ENCODE peak calls at places on chromosomes 16 and 17, in ten cellular contexts. U is CD8-positive, alpha-beta T cell; D is PC-3; A is tibial artery; M is colonic mucosa; R is mesendoderm; F is naive thymus-derived CD4-positive, alpha-beta T cell; S is neuronal stem cell; B is prostate gland; T is GM23248. X is an unnamed sample.

GRCh38 chr17:20174588-20175265 is 165.6 kb downstream of the SPECC1 start:
- DNase-seq in U (no peak), F (no peak), T (peak), S (no peak), B (no peak), M (no peak), A (no peak), D (peak), R (no peak), X (no peak)

GRCh38 chr16:28210264-28210663 is 1.5 kb downstream of the XPO6 start:
- DNase-seq in B (no peak), U (no peak), M (no peak), T (no peak), S (no peak), F (no peak), R (no peak), A (no peak), D (no peak), X (no peak)

GRCh38 chr16:85180047-85180878 is 68.0 kb upstream of the CIBAR2 start:
- DNase-seq in R (no peak), M (no peak), U (peak), B (no peak), S (no peak), A (no peak), D (no peak), T (no peak), F (no peak), X (no peak)

GRCh38 chr17:20095366-20096080 is 86.4 kb downstream of the SPECC1 start:
- DNase-seq in D (peak), F (no peak), T (peak), R (peak), S (peak), M (no peak), B (peak), A (peak), U (no peak), X (peak)

GRCh38 chr16:65975049-65975708 is 391.3 kb upstream of the CDH5 start:
- DNase-seq in M (no peak), A (no peak), B (no peak), D (peak), U (no peak), R (peak), T (peak), F (no peak), S (no peak), X (no peak)

GRCh38 chr16:30121741-30122620 is 1.0 kb downstream of the MAPK3 start:
- DNase-seq in M (peak), B (no peak), T (peak), F (no peak), U (no peak), R (no peak), A (peak), S (no peak), D (no peak), X (no peak)

GRCh38 chr16:53022374-53022773 is 30.3 kb downstream of the CHD9NB start:
- DNase-seq in F (no peak), U (no peak), M (peak), B (peak), D (peak), A (no peak), R (peak), S (peak), T (peak), X (no peak)

GRCh38 chr16:4096509-4096908 is 19.7 kb downstream of the ADCY9 start:
- DNase-seq in F (no peak), A (no peak), D (no peak), T (no peak), M (no peak), B (no peak), S (no peak), R (no peak), U (no peak), X (no peak)

GRCh38 chr16:6643083-6643686 is 689.5 kb upstream of the RBFOX1 start:
- DNase-seq in M (peak), D (peak), F (no peak), A (no peak), U (no peak), R (peak), T (peak), S (peak), B (peak), X (no peak)

GRCh38 chr16:77963185-77964044 is 58.9 kb upstream of the CLEC3A start:
- DNase-seq in U (no peak), D (no peak), B (no peak), A (no peak), T (no peak), F (no peak), R (peak), M (no peak), S (no peak), X (no peak)

GRCh38 chr16:57998992-57999365 is 1.5 kb downstream of the ZNF319 start:
- DNase-seq in A (no peak), T (no peak), S (no peak), U (no peak), B (no peak), R (no peak), D (no peak), M (no peak), F (no peak), X (no peak)

GRCh38 chr17:3448059-3448630 is 14.5 kb upstream of the OR1E2 start:
- DNase-seq in R (no peak), T (no peak), B (no peak), F (no peak), D (no peak), S (no peak), U (no peak), M (no peak), A (no peak), X (no peak)

GRCh38 chr16:2163211-2163881 is 7.8 kb downstream of the TRAF7 start:
- DNase-seq in R (no peak), A (no peak), F (no peak), U (no peak), S (no peak), B (peak), D (peak), M (peak), T (no peak), X (peak)

GRCh38 chr17:214881-215331 is 33.5 kb upstream of the DOC2B start:
- DNase-seq in B (no peak), T (no peak), S (no peak), R (no peak), U (no peak), F (no peak), D (no peak), M (no peak), A (no peak), X (no peak)

GRCh38 chr16:83830091-83830768 is 22.5 kb downstream of the HSBP1 start:
- DNase-seq in M (no peak), D (no peak), R (no peak), T (no peak), F (no peak), A (no peak), S (no peak), B (no peak), U (no peak), X (no peak)

GRCh38 chr16:31157136-31157535 is 7.3 kb upstream of the PRSS36 start:
- DNase-seq in R (no peak), A (no peak), B (no peak), D (no peak), T (peak), F (no peak), S (no peak), U (no peak), M (peak), X (no peak)

GRCh38 chr17:79844869-79845600 is 5.8 kb upstream of the CBX4 start:
- DNase-seq in D (peak), R (no peak), U (peak), S (no peak), M (peak), T (peak), A (no peak), F (no peak), B (no peak), X (peak)

GRCh38 chr17:8975091-8975707 is 9.7 kb upstream of the PIK3R5 start:
- DNase-seq in F (no peak), T (no peak), D (no peak), S (no peak), A (no peak), B (no peak), U (no peak), R (no peak), M (no peak), X (no peak)

GRCh38 chr16:54817432-54817831 is 113.2 kb upstream of the IRX5 start:
- DNase-seq in A (no peak), M (no peak), U (no peak), F (no peak), B (no peak), D (peak), R (peak), T (peak), S (no peak), X (no peak)

GRCh38 chr17:17810374-17811248 is 26.2 kb downstream of the SREBF1 start:
- DNase-seq in S (no peak), U (no peak), T (peak), B (no peak), R (peak), M (no peak), A (no peak), D (no peak), F (no peak), X (no peak)

GRCh38 chr16:3074860-3075545 is 9.6 kb downstream of the IL32 start:
- DNase-seq in T (no peak), F (peak), U (peak), R (no peak), M (peak), A (no peak), B (no peak), D (no peak), S (no peak), X (no peak)

GRCh38 chr17:21251611-21252010 is 1.6 kb downstream of the NATD1 start:
- DNase-seq in U (no peak), A (no peak), T (no peak), D (no peak), F (no peak), M (no peak), R (no peak), B (no peak), S (no peak), X (no peak)

GRCh38 chr16:29820271-29820701 is at the start of gene MVP:
- DNase-seq in D (peak), F (peak), A (peak), M (peak), U (no peak), B (peak), S (no peak), R (no peak), T (peak), X (peak)

GRCh38 chr16:73083271-73083670 is 35.3 kb upstream of the ZFHX3 start:
- DNase-seq in U (no peak), D (no peak), T (no peak), A (no peak), F (no peak), R (no peak), M (no peak), B (no peak), S (no peak), X (no peak)

GRCh38 chr16:73080931-73081330 is 33.0 kb upstream of the ZFHX3 start:
- DNase-seq in T (no peak), S (no peak), M (no peak), F (no peak), D (no peak), A (no peak), U (no peak), B (no peak), R (no peak), X (no peak)

GRCh38 chr16:73086108-73086507 is 38.2 kb upstream of the ZFHX3 start:
- DNase-seq in B (no peak), F (no peak), A (no peak), S (no peak), M (no peak), U (no peak), D (no peak), T (no peak), R (no peak), X (no peak)

GRCh38 chr16:73082608-73083007 is 34.7 kb upstream of the ZFHX3 start:
- DNase-seq in U (no peak), D (peak), M (no peak), S (no peak), T (peak), F (no peak), R (no peak), A (peak), B (peak), X (no peak)
- H3K27ac ChIP-seq in U (no peak), D (peak), M (no peak), S (no peak), T (peak), F (no peak), R (no peak), A (peak), B (no peak), X (no peak)

GRCh38 chr16:23320695-23321094 is 18.6 kb downstream of the SCNN1B start:
- DNase-seq in M (peak), B (no peak), R (no peak), T (no peak), S (no peak), U (no peak), A (peak), D (no peak), F (no peak), X (no peak)
- H3K27ac ChIP-seq in M (no peak), B (no peak), R (no peak), T (no peak), S (no peak), U (no peak), A (no peak), D (no peak), F (no peak), X (no peak)

DNA sequence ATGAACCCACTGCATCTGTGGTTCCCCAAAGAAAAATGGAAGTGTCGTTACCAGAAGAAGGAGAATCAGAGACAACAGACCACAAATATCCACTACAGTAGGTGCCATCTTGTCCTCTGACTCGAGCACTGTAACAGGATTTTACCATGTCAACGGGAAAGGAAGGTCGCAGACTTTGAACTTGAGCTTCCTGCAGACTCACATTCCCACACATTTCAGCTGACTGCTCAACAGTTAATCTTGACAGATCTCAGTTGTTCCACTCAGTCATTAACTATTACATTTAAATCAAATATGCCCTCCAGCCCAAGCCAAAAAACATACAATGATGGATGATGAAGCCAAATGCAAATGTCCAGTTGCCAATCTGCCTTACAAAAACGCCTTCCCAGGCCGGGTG is 37.0 kb downstream of the GAS7 start:
- DNase-seq in R (no peak), F (no peak), A (no peak), D (no peak), U (no peak), B (no peak), M (no peak), S (no peak), T (no peak), X (no peak)
- H3K27ac ChIP-seq in R (no peak), F (no peak), A (no peak), D (no peak), U (no peak), B (no peak), M (no peak), S (no peak), T (no peak), X (no peak)

GRCh38 chr17:27521281-27522027 is 65.2 kb downstream of the KSR1 start:
- DNase-seq in R (no peak), S (no peak), A (no peak), B (no peak), D (no peak), F (no peak), U (no peak), T (no peak), M (no peak), X (no peak)

GRCh38 chr17:27520571-27521185 is 64.4 kb downstream of the KSR1 start:
- DNase-seq in M (no peak), T (no peak), R (no peak), F (no peak), D (no peak), B (no peak), S (no peak), A (no peak), U (no peak), X (peak)

GRCh38 chr17:27518750-27519521 is 62.7 kb downstream of the KSR1 start:
- DNase-seq in B (no peak), D (no peak), S (no peak), A (no peak), F (no peak), T (no peak), U (no peak), M (no peak), R (no peak), X (no peak)

GRCh38 chr17:27518048-27518447 is 61.8 kb downstream of the KSR1 start:
- DNase-seq in M (no peak), R (no peak), T (no peak), F (no peak), B (no peak), U (no peak), D (no peak), A (no peak), S (no peak), X (no peak)

GRCh38 chr17:27519550-27519949 is 63.3 kb downstream of the KSR1 start:
- DNase-seq in T (no peak), D (no peak), A (no peak), S (no peak), B (no peak), R (no peak), M (no peak), F (no peak), U (no peak), X (no peak)
- H3K27ac ChIP-seq in T (no peak), D (no peak), A (no peak), S (no peak), B (no peak), R (no peak), M (no peak), F (no peak), U (no peak), X (peak)

GRCh38 chr17:1379208-1379929 is 20.7 kb downstream of the YWHAE start:
- DNase-seq in R (no peak), B (no peak), A (no peak), T (no peak), M (no peak), D (no peak), U (no peak), F (no peak), S (no peak), X (no peak)

GRCh38 chr17:1376061-1376460 is 24.0 kb downstream of the YWHAE start:
- DNase-seq in S (no peak), F (no peak), B (no peak), M (no peak), A (no peak), R (no peak), U (no peak), T (no peak), D (no peak), X (no peak)

GRCh38 chr17:1375615-1376014 is 24.4 kb downstream of the YWHAE start:
- DNase-seq in A (no peak), U (peak), D (no peak), S (no peak), F (no peak), M (no peak), B (no peak), R (no peak), T (no peak), X (no peak)

GRCh38 chr17:1377334-1377733 is 22.7 kb downstream of the YWHAE start:
- DNase-seq in U (no peak), R (no peak), M (no peak), F (no peak), B (no peak), A (no peak), S (no peak), T (no peak), D (no peak), X (no peak)

GRCh38 chr17:1379930-1380313 is 20.1 kb downstream of the YWHAE start:
- DNase-seq in D (no peak), R (no peak), A (no peak), M (no peak), F (no peak), S (no peak), T (peak), U (peak), B (no peak), X (no peak)
- H3K27ac ChIP-seq in D (no peak), R (no peak), A (peak), M (peak), F (no peak), S (no peak), T (peak), U (no peak), B (no peak), X (no peak)

X was measured in caudate nucleus.